ENCODE peak calls at places on chromosomes 13 and 19, in six cellular contexts. One of them, this sample, is unnamed.
A peak's percentile ranks its signal among the peaks of the same experiment; 100 is the strongest.

GRCh38 chr13:72458701-72459100 is 268.7 kb downstream of the MZT1 start:
- DNase-seq in effector memory CD4-positive, alpha-beta T cell: no peak
- DNase-seq in CD4-positive, CD25-positive, alpha-beta regulatory T cell: no peak
- DNase-seq in thoracic aorta: no peak
- DNase-seq in psoas muscle: no peak
- DNase-seq in neural progenitor cell: peak; percentile 38
- DNase-seq in this sample: peak; percentile 7

GRCh38 chr19:33947565-33947964 is 150.9 kb downstream of the KCTD15 start:
- DNase-seq in thoracic aorta: no peak
- DNase-seq in effector memory CD4-positive, alpha-beta T cell: no peak
- DNase-seq in CD4-positive, CD25-positive, alpha-beta regulatory T cell: no peak
- DNase-seq in neural progenitor cell: peak; percentile 11
- DNase-seq in psoas muscle: no peak
- DNase-seq in this sample: no peak

GRCh38 chr13:109312399-109312798 is 474.0 kb downstream of the IRS2 start:
- DNase-seq in psoas muscle: no peak
- DNase-seq in neural progenitor cell: no peak
- DNase-seq in thoracic aorta: no peak
- DNase-seq in effector memory CD4-positive, alpha-beta T cell: no peak
- DNase-seq in CD4-positive, CD25-positive, alpha-beta regulatory T cell: no peak
- DNase-seq in this sample: no peak

GRCh38 chr13:41995946-41996345 is 35.0 kb upstream of the VWA8 start:
- DNase-seq in effector memory CD4-positive, alpha-beta T cell: no peak
- DNase-seq in thoracic aorta: no peak
- DNase-seq in CD4-positive, CD25-positive, alpha-beta regulatory T cell: no peak
- DNase-seq in neural progenitor cell: no peak
- DNase-seq in psoas muscle: no peak
- DNase-seq in this sample: no peak

GRCh38 chr13:76293346-76293745 is 592.9 kb downstream of the KCTD12 start:
- DNase-seq in effector memory CD4-positive, alpha-beta T cell: no peak
- DNase-seq in psoas muscle: no peak
- DNase-seq in thoracic aorta: no peak
- DNase-seq in CD4-positive, CD25-positive, alpha-beta regulatory T cell: no peak
- DNase-seq in neural progenitor cell: no peak
- DNase-seq in this sample: no peak

GRCh38 chr13:34667356-34668218 is 274.5 kb upstream of the NBEA start:
- DNase-seq in neural progenitor cell: no peak
- DNase-seq in psoas muscle: no peak
- DNase-seq in thoracic aorta: no peak
- DNase-seq in CD4-positive, CD25-positive, alpha-beta regulatory T cell: no peak
- DNase-seq in effector memory CD4-positive, alpha-beta T cell: no peak
- DNase-seq in this sample: no peak

GRCh38 chr13:113928701-113929627 is 44.9 kb downstream of the C13orf46 start:
- DNase-seq in neural progenitor cell: no peak
- DNase-seq in psoas muscle: peak; percentile 92
- DNase-seq in CD4-positive, CD25-positive, alpha-beta regulatory T cell: no peak
- DNase-seq in effector memory CD4-positive, alpha-beta T cell: no peak
- DNase-seq in thoracic aorta: peak; percentile 82
- DNase-seq in this sample: no peak

GRCh38 chr19:48319647-48320537 is 5.5 kb upstream of the EMP3 start:
- DNase-seq in neural progenitor cell: peak; percentile 92
- DNase-seq in psoas muscle: peak; percentile 82
- DNase-seq in thoracic aorta: peak; percentile 52
- DNase-seq in CD4-positive, CD25-positive, alpha-beta regulatory T cell: peak; percentile 69
- DNase-seq in effector memory CD4-positive, alpha-beta T cell: peak; percentile 69
- DNase-seq in this sample: no peak

GRCh38 chr19:2549701-2550191 is 73.8 kb downstream of the GADD45B start:
- DNase-seq in psoas muscle: peak; percentile 82
- DNase-seq in effector memory CD4-positive, alpha-beta T cell: no peak
- DNase-seq in thoracic aorta: no peak
- DNase-seq in neural progenitor cell: no peak
- DNase-seq in CD4-positive, CD25-positive, alpha-beta regulatory T cell: no peak
- DNase-seq in this sample: no peak

GRCh38 chr19:3557461-3558248 is at the start of gene MFSD12:
- DNase-seq in effector memory CD4-positive, alpha-beta T cell: peak; percentile 89
- DNase-seq in thoracic aorta: peak; percentile 78
- DNase-seq in CD4-positive, CD25-positive, alpha-beta regulatory T cell: peak; percentile 90
- DNase-seq in psoas muscle: peak; percentile 97
- DNase-seq in neural progenitor cell: peak; percentile 98
- DNase-seq in this sample: peak; percentile 79

GRCh38 chr19:17025361-17025760 is 1.2 kb downstream of the CPAMD8 start:
- DNase-seq in psoas muscle: no peak
- DNase-seq in thoracic aorta: no peak
- DNase-seq in CD4-positive, CD25-positive, alpha-beta regulatory T cell: no peak
- DNase-seq in effector memory CD4-positive, alpha-beta T cell: no peak
- DNase-seq in neural progenitor cell: no peak
- DNase-seq in this sample: no peak

GRCh38 chr19:46716013-46716671 is 772 bp downstream of the PRKD2 start:
- DNase-seq in CD4-positive, CD25-positive, alpha-beta regulatory T cell: no peak
- DNase-seq in neural progenitor cell: peak; percentile 85
- DNase-seq in thoracic aorta: no peak
- DNase-seq in effector memory CD4-positive, alpha-beta T cell: no peak
- DNase-seq in psoas muscle: no peak
- DNase-seq in this sample: no peak

GRCh38 chr19:1411255-1412191 is 4.1 kb downstream of the DAZAP1 start:
- DNase-seq in effector memory CD4-positive, alpha-beta T cell: peak; percentile 21
- DNase-seq in CD4-positive, CD25-positive, alpha-beta regulatory T cell: no peak
- DNase-seq in psoas muscle: peak; percentile 77
- DNase-seq in thoracic aorta: peak; percentile 24
- DNase-seq in neural progenitor cell: no peak
- DNase-seq in this sample: no peak
- H3K27ac ChIP-seq in effector memory CD4-positive, alpha-beta T cell: peak overlapping the region; percentile 41
- H3K27ac ChIP-seq in CD4-positive, CD25-positive, alpha-beta regulatory T cell: no peak overlapping the region
- H3K27ac ChIP-seq in psoas muscle: peak overlapping the region; percentile 95
- H3K27ac ChIP-seq in thoracic aorta: peak overlapping the region; percentile 8
- H3K27ac ChIP-seq in neural progenitor cell: no peak overlapping the region
- H3K27ac ChIP-seq in this sample: no peak overlapping the region

DNA sequence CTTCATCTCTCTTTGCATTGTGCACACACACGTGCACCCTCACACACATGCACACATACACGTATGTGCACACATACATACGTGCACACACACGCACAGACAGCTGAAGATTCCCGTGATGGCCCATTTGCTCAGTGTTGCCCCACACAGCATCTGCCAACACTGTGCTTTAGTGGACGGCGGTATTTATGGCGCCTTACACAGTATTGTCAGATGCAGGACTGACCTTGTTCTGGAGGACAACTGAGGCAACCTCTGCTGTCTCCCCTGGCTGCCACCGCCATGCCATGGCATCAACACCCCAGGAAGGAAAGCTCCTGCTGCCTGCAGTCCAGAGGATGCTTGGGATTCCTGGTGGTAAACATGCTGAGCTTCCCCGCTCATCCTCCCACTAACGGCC is 316.4 kb downstream of the TEX29 start:
- DNase-seq in neural progenitor cell: no peak
- DNase-seq in effector memory CD4-positive, alpha-beta T cell: no peak
- DNase-seq in thoracic aorta: no peak
- DNase-seq in CD4-positive, CD25-positive, alpha-beta regulatory T cell: no peak
- DNase-seq in psoas muscle: no peak
- DNase-seq in this sample: no peak
- H3K27me3 ChIP-seq in neural progenitor cell: peaks cover 4% of the 10 kb centered on the region
- H3K27me3 ChIP-seq in effector memory CD4-positive, alpha-beta T cell: no peaks in the 10 kb centered on the region
- H3K27me3 ChIP-seq in thoracic aorta: no peaks in the 10 kb centered on the region
- H3K27me3 ChIP-seq in CD4-positive, CD25-positive, alpha-beta regulatory T cell: no peaks in the 10 kb centered on the region
- H3K27me3 ChIP-seq in psoas muscle: peaks cover 7% of the 10 kb centered on the region
- H3K27me3 ChIP-seq in this sample: no peaks in the 10 kb centered on the region

DNA sequence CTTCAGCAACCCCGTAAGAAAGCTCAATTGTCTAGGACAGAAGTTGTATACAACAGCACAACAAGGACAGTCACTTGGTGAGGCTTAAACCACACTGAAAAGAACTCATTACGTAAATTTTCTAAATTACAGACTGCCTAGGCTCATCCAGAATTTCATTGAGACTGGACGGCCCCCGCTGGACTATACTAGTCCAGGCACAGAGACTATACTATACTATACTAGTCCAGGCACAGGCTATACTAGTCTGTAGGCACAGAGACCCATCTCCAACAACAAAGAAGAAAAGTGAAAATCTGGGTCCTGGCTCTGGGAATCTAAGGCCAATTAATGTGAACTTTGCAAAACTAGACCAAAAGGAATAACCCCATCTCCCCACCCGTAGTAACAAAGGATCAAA is 700 bp downstream of the ZNF816 start:
- DNase-seq in CD4-positive, CD25-positive, alpha-beta regulatory T cell: no peak
- DNase-seq in psoas muscle: no peak
- DNase-seq in thoracic aorta: no peak
- DNase-seq in neural progenitor cell: peak; percentile 12
- DNase-seq in effector memory CD4-positive, alpha-beta T cell: no peak
- DNase-seq in this sample: no peak
- H3K27ac ChIP-seq in CD4-positive, CD25-positive, alpha-beta regulatory T cell: peak overlapping the region; percentile 71
- H3K27ac ChIP-seq in psoas muscle: peak overlapping the region; percentile 70
- H3K27ac ChIP-seq in thoracic aorta: peak overlapping the region; percentile 79
- H3K27ac ChIP-seq in neural progenitor cell: no peak overlapping the region
- H3K27ac ChIP-seq in effector memory CD4-positive, alpha-beta T cell: peak overlapping the region; percentile 65
- H3K27ac ChIP-seq in this sample: no peak overlapping the region

GRCh38 chr19:31499826-31500539 is 150.7 kb upstream of the TSHZ3 start:
- DNase-seq in thoracic aorta: no peak
- DNase-seq in neural progenitor cell: no peak
- DNase-seq in CD4-positive, CD25-positive, alpha-beta regulatory T cell: no peak
- DNase-seq in psoas muscle: no peak
- DNase-seq in effector memory CD4-positive, alpha-beta T cell: no peak
- DNase-seq in this sample: no peak

GRCh38 chr19:31499281-31499680 is 150.0 kb upstream of the TSHZ3 start:
- DNase-seq in neural progenitor cell: no peak
- DNase-seq in thoracic aorta: no peak
- DNase-seq in effector memory CD4-positive, alpha-beta T cell: no peak
- DNase-seq in CD4-positive, CD25-positive, alpha-beta regulatory T cell: no peak
- DNase-seq in psoas muscle: no peak
- DNase-seq in this sample: no peak

GRCh38 chr19:31497709-31498108 is 148.5 kb upstream of the TSHZ3 start:
- DNase-seq in neural progenitor cell: no peak
- DNase-seq in psoas muscle: no peak
- DNase-seq in thoracic aorta: no peak
- DNase-seq in CD4-positive, CD25-positive, alpha-beta regulatory T cell: no peak
- DNase-seq in effector memory CD4-positive, alpha-beta T cell: no peak
- DNase-seq in this sample: no peak

GRCh38 chr19:31498781-31499180 is 149.5 kb upstream of the TSHZ3 start:
- DNase-seq in neural progenitor cell: no peak
- DNase-seq in effector memory CD4-positive, alpha-beta T cell: no peak
- DNase-seq in thoracic aorta: no peak
- DNase-seq in psoas muscle: no peak
- DNase-seq in CD4-positive, CD25-positive, alpha-beta regulatory T cell: no peak
- DNase-seq in this sample: no peak

GRCh38 chr19:31496076-31496475 is 146.8 kb upstream of the TSHZ3 start:
- DNase-seq in CD4-positive, CD25-positive, alpha-beta regulatory T cell: no peak
- DNase-seq in thoracic aorta: no peak
- DNase-seq in psoas muscle: no peak
- DNase-seq in neural progenitor cell: no peak
- DNase-seq in effector memory CD4-positive, alpha-beta T cell: no peak
- DNase-seq in this sample: no peak
- H3K27me3 ChIP-seq in CD4-positive, CD25-positive, alpha-beta regulatory T cell: no peaks in the 10 kb centered on the region
- H3K27me3 ChIP-seq in thoracic aorta: no peaks in the 10 kb centered on the region
- H3K27me3 ChIP-seq in psoas muscle: no peaks in the 10 kb centered on the region
- H3K27me3 ChIP-seq in neural progenitor cell: no peaks in the 10 kb centered on the region
- H3K27me3 ChIP-seq in effector memory CD4-positive, alpha-beta T cell: peaks cover 4% of the 10 kb centered on the region
- H3K27me3 ChIP-seq in this sample: no peaks in the 10 kb centered on the region

DNA sequence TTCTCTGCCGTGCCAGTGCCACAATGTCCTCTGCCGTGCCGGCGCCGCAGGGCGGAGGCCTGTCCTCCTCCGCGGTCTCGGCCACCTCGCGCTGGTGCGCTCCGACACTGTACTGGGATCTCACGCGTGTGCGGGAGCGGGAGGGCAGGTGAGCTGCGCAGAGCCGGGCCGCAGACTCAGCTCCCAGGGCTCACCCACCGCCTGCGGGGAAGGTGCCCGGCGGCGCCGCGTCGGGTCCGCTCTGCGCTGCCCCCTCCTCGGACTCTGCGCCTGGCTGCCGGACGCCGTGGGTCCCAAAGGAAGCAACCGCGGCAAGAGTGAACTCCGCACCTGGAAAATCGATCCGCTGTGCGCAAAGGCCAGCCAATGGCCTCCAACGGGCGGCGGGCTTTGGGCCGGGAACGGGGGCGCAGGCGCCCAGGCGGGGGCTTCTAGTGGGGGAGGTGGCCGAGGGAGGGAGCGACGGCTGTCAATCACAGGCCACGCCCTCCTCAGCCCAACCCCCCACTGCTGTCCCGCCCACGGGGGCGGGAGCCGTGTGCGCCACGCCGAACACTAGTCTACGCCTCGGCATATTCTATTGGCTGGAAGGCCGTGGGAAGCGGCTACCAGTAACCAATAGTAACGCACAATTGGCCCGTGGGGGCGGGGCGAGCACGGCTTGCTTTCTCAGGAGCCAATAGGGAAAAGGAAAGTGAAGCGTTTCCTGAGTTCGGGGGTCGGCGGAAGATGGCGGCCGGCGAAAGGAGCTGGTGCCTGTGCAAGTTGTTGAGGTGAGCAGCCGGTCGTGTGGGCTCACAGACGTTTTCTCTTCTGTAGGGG is at the start of gene ALG11:
- DNase-seq in thoracic aorta: peak; percentile 96
- DNase-seq in psoas muscle: peak; percentile 99
- DNase-seq in effector memory CD4-positive, alpha-beta T cell: peak; percentile 99
- DNase-seq in neural progenitor cell: peak; percentile 99
- DNase-seq in CD4-positive, CD25-positive, alpha-beta regulatory T cell: peak; percentile 99
- DNase-seq in this sample: peak; percentile 96
- H3K27ac ChIP-seq in thoracic aorta: peak within 1 kb of the TSS; percentile 66
- H3K27ac ChIP-seq in psoas muscle: peak within 1 kb of the TSS; percentile 79
- H3K27ac ChIP-seq in effector memory CD4-positive, alpha-beta T cell: peak within 1 kb of the TSS; percentile 75
- H3K27ac ChIP-seq in neural progenitor cell: peak within 1 kb of the TSS; percentile 76
- H3K27ac ChIP-seq in CD4-positive, CD25-positive, alpha-beta regulatory T cell: peak within 1 kb of the TSS; percentile 63
- H3K27ac ChIP-seq in this sample: no peak within 1 kb of the TSS

GRCh38 chr19:13050274-13050673 is 52.4 kb downstream of the LYL1 start:
- DNase-seq in CD4-positive, CD25-positive, alpha-beta regulatory T cell: no peak
- DNase-seq in neural progenitor cell: no peak
- DNase-seq in effector memory CD4-positive, alpha-beta T cell: no peak
- DNase-seq in thoracic aorta: no peak
- DNase-seq in psoas muscle: no peak
- DNase-seq in this sample: no peak
- H3K27me3 ChIP-seq in CD4-positive, CD25-positive, alpha-beta regulatory T cell: no peaks in the 10 kb centered on the region
- H3K27me3 ChIP-seq in neural progenitor cell: peaks cover 98% of the 10 kb centered on the region
- H3K27me3 ChIP-seq in effector memory CD4-positive, alpha-beta T cell: no peaks in the 10 kb centered on the region
- H3K27me3 ChIP-seq in thoracic aorta: no peaks in the 10 kb centered on the region
- H3K27me3 ChIP-seq in psoas muscle: no peaks in the 10 kb centered on the region
- H3K27me3 ChIP-seq in this sample: peaks cover 54% of the 10 kb centered on the region

DNA sequence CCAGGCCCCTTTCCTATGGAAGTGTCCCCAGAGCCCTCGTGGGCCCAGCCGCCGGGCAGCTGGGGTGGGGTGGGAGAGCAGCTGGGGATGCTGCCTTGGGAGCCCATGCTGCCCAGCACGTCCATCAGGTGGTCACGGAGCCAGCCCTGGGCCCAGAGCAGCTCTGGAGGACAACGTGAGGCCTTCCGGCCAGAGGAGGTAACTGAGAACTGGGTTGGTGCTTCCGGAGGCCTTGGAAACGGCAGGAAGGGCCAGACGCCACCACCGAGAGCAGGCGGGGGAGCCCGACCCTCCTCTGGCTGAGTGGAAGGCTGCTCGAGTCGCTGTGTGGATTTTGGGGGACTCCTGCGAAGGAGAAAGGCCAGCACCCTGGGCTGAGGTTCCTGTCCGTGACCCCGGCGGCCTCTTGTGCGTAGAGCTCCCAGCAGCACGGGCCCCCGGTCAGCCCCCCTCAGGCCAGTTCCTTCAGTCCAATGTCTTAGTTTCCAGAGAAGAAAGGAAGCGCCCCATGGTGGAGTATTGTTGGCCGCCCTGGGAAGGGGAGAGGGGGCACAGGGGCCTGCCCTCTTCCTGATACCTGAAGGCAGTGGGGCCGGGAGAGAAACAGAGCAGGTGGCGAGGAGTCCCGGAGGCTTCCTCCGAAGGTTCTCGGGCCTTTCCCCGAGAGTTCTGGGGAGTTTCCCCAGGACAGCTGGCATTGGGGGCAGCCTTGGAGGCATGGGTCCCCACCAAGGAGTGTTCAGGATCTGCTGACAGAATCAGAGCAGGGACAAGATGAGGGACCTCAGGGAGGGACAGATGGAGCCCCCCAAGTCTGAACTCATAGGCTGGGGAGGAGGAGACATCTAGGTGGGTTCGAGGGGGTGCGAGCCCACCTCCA is 68.8 kb downstream of the MLLT1 start:
- DNase-seq in psoas muscle: no peak
- DNase-seq in neural progenitor cell: no peak
- DNase-seq in CD4-positive, CD25-positive, alpha-beta regulatory T cell: no peak
- DNase-seq in thoracic aorta: no peak
- DNase-seq in effector memory CD4-positive, alpha-beta T cell: no peak
- DNase-seq in this sample: no peak
- H3K27ac ChIP-seq in psoas muscle: no peak overlapping the region
- H3K27ac ChIP-seq in neural progenitor cell: peak overlapping the region; percentile 20
- H3K27ac ChIP-seq in CD4-positive, CD25-positive, alpha-beta regulatory T cell: no peak overlapping the region
- H3K27ac ChIP-seq in thoracic aorta: no peak overlapping the region
- H3K27ac ChIP-seq in effector memory CD4-positive, alpha-beta T cell: no peak overlapping the region
- H3K27ac ChIP-seq in this sample: no peak overlapping the region